ENCODE peak calls at places on chromosome 19, in four cellular contexts. K is GM12878, A is SK-N-SH, S is K562. P is an unnamed sample.

GRCh38 chr19:17136026-17136425 is 60.4 kb downstream of the MYO9B start:
- DNase-seq in K (no peak), A (no peak), S (no peak), P (no peak)

GRCh38 chr19:11763117-11763516 is 3.7 kb upstream of the ZNF441 start:
- DNase-seq in K (no peak), A (no peak), S (no peak), P (no peak)

GRCh38 chr19:56111601-56112312 is 9.3 kb downstream of the ZNF787 start:
- DNase-seq in K (no peak), A (peak), S (no peak), P (no peak)

GRCh38 chr19:31639306-31639705 is 290.1 kb upstream of the TSHZ3 start:
- DNase-seq in K (no peak), A (no peak), S (no peak), P (no peak)

GRCh38 chr19:58407658-58408151 is 744 bp upstream of the ZNF584 start:
- DNase-seq in K (no peak), A (no peak), S (no peak), P (no peak)

GRCh38 chr19:48696353-48697010 is 711 bp downstream of the FUT2 start:
- DNase-seq in K (no peak), A (no peak), S (no peak), P (no peak)

GRCh38 chr19:56174550-56174949 is 1.3 kb upstream of the GALP start:
- DNase-seq in K (no peak), A (no peak), S (peak), P (no peak)

GRCh38 chr19:49338023-49338677 is 2.9 kb downstream of the CD37 start:
- DNase-seq in K (no peak), A (no peak), S (no peak), P (no peak)

GRCh38 chr19:28213476-28214082 is 999.4 kb downstream of the UQCRFS1 start:
- DNase-seq in K (no peak), A (peak), S (peak), P (no peak)

GRCh38 chr19:40270362-40271089 is 14.6 kb downstream of the AKT2 start:
- DNase-seq in K (no peak), A (no peak), S (peak), P (no peak)

GRCh38 chr19:5254944-5255343 is 85.7 kb downstream of the PTPRS start:
- DNase-seq in K (no peak), A (no peak), S (no peak), P (no peak)

DNA sequence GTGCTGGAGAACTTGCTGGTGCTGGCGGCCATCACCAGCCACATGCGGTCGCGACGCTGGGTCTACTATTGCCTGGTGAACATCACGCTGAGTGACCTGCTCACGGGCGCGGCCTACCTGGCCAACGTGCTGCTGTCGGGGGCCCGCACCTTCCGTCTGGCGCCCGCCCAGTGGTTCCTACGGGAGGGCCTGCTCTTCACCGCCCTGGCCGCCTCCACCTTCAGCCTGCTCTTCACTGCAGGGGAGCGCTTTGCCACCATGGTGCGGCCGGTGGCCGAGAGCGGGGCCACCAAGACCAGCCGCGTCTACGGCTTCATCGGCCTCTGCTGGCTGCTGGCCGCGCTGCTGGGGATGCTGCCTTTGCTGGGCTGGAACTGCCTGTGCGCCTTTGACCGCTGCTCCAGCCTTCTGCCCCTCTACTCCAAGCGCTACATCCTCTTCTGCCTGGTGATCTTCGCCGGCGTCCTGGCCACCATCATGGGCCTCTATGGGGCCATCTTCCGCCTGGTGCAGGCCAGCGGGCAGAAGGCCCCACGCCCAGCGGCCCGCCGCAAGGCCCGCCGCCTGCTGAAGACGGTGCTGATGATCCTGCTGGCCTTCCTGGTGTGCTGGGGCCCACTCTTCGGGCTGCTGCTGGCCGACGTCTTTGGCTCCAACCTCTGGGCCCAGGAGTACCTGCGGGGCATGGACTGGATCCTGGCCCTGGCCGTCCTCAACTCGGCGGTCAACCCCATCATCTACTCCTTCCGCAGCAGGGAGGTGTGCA is 587 bp downstream of the S1PR4 start:
- DNase-seq in K (no peak), A (no peak), S (no peak), P (no peak)
- H3K4me3 ChIP-seq in K (peak), A (no peak), S (no peak), P (no peak)

GRCh38 chr19:7685546-7686445 is 5.2 kb downstream of the TRAPPC5 start:
- DNase-seq in K (no peak), A (no peak), S (no peak), P (no peak)
- TF ChIP-seq NRF1 in K (no peak), A (no peak), S (no peak), P (no peak)

DNA sequence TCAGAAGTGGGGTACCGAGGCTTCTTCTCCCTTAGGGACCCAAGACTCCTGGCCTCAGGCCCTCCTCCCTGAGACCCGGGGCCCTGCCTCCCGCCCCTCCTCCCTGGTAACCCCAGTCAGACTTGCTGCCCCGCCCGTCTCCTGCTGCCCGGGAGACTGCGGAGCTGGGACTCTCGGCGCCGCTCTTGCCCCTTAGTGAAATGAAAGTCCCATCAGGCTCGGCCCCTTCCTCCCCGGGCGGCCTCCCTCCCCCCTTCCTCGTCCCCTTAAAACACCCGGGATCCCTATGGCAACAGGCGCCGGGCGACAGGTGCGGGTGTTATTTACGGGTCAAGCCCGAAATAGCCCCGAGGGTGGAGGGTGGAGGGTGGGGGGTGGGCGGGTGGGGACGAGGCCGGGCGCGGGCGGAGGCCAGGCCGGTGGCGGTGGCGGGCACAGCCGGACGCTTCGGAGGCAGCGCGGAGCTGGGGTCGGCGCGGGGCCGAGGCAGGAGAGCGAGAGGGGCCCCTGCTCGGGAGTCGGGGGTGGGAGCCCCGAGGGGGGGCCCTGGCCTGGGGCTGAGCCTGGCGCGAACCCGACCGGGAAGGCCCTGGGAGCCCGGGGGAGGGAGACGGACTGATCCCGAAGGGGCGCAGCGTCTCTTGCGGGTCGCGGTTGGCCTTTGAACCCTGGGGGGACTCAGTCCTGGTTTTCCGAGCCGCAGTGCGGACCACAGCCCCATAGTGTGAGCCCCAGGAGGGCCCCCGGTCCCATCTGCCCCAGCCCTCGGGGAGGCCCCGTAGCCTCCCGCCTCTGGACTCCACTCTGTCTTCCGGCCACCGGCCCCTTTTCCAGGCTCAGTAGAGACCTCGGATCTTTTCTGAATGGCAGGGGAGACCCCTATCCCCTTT is at the start of gene CACNG6:
- DNase-seq in K (no peak), A (peak), S (no peak), P (peak)
- H3K4me3 ChIP-seq in K (no peak), A (peak), S (no peak), P (peak)

DNA sequence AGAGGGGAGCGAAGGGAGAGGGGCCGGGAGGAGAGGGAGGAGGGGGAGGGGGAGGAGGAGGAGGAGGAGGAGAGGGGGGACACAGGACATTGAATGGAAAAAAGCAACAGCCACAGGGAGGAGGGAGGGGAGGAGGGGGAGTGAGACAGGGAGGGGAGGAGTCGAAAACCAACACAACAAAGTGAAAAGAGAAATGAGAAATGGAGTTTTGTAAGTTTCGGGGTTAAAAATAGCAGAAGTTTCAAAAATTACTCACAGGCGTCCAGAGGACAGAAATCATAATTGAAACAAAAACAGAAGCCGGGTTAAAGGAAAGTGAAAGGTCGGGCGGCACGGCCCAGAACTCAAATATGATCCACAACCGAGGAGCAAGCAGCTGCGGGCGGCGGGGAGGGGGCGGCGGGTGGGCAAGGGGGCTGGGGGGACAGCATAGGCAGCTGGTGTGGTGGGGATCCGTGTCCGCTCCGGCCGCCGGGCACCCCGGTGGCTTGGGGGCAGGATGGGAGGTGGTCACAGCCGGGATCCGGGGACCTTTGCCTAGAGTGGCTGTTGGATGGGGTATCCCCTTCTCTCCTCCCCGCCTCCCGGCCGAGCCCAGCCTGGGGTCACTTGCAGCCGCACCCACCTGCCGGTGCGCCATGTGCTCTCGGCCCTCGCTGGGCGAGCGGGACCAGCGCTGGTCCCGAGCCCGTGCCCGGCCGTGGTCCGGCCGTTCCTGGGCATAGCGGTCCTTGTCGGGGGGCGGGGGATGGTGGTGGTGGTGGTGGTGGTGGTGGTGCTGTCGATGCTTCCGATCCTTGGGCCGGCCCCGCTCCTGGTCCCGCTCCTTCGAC is 58.1 kb downstream of the IER2 start:
- DNase-seq in K (peak), A (no peak), S (no peak), P (no peak)
- TF ChIP-seq NRF1 in K (no peak), A (no peak), S (no peak), P (no peak)

DNA sequence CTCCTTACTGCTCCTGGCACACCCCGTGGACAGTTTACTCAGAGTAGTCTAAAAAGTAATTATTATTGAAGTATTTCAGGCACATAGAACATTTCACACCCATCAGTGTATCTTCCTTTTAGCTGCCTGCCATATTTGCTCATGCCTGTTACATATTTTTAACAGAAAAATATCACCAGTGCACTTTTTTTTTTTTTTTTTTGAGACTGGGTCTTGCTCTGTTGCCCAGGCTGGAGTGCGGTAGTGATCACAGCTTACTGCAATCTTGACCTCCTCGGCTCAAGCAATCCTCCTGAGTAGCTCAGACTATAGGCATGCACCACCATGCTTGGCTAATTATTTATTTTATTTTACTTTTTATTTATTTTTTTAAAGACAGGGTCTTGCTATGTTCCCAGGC is 40.7 kb upstream of the GPI start:
- DNase-seq in K (no peak), A (no peak), S (no peak), P (no peak)
- H3K4me3 ChIP-seq in K (no peak), A (no peak), S (no peak), P (no peak)

DNA sequence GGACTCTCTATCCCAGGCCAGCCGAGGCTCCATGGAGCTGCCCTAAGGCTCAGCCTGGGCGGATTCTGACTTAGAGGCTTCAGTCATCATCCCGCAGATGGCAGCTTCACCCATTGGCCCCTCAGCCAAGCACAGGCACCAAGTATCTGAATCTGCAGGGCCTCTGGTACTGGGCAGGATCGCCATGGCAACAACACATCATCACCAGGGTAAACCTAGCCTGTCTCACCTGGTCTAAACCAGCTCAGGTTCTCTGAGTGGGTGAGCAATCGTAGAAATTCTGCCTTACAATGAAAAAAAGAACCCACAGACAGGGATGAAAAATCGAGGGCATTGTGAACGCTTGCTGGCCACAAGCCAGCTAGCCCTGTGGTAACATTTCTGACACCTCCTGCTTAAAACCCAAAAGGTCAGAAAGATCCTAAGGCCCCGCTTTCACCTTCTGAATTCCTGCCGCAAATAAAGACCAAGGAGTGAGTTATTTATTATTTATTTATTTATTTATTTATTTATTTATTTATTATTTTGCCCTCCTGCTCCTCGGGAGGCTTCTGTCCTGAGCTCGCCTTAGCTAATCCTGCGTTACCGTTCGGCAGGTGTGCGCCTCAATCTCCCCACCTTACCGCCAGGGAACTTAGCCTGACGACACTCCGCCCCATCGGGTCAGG is 12.0 kb upstream of the CEACAM21 start:
- DNase-seq in K (no peak), A (no peak), S (no peak), P (no peak)
- TF ChIP-seq NRF1 in K (no peak), A (no peak), S (no peak), P (no peak)

DNA sequence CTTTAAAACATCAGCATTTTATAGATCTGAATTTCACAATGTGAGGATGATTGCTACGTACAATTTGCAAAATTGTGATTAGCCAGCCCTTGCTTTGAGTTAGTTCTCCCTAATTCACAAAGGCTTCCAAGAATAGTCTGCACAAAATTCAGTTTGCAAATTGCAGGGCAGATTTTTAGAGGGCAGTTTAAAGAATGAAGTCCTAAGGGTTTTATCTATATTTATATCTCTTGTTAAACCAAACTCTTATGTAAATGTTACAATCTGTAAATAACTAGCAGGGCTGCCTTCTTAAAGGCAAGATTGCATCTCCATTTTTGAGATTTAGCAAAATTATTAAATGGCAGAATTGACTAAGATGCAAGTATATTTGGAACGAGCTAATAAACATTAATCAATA is 52.8 kb upstream of the ZNF536 start:
- DNase-seq in K (no peak), A (no peak), S (no peak), P (no peak)
- H3K4me3 ChIP-seq in K (no peak), A (no peak), S (no peak), P (no peak)

GRCh38 chr19:35266149-35266903 is 2.4 kb upstream of the USF2 start:
- DNase-seq in K (no peak), A (no peak), S (no peak), P (no peak)
- TF ChIP-seq NRF1 in K (no peak), A (no peak), S (no peak), P (no peak)